ENCODE peak calls at places on chromosomes 5 and 9, in seven cellular contexts. One of them, this sample, is unnamed.

GRCh38 chr9:70340572-70340971 is 73.9 kb downstream of the KLF9 start:
- DNase-seq in stimulated activated naive CD8-positive, alpha-beta T cell treated with anti-CD3 and anti-CD28 coated beads, Interleukin-15, Interleukin-2, amounts not matched to agents 100 U/mL and 50 U/mL, for 24 hours: no peak
- DNase-seq in AG08396: peak
- DNase-seq in ACHN: peak
- DNase-seq in glomerular endothelial cell: peak
- DNase-seq in AG08395: peak
- DNase-seq in fibroblast of the aortic adventitia: peak
- DNase-seq in this sample: no peak

GRCh38 chr5:134101686-134102439 is 12.6 kb upstream of the TCF7 start:
- DNase-seq in fibroblast of the aortic adventitia: peak
- DNase-seq in AG08395: peak
- DNase-seq in AG08396: peak
- DNase-seq in stimulated activated naive CD8-positive, alpha-beta T cell treated with anti-CD3 and anti-CD28 coated beads, Interleukin-15, Interleukin-2, amounts not matched to agents 100 U/mL and 50 U/mL, for 24 hours: peak
- DNase-seq in ACHN: peak
- DNase-seq in glomerular endothelial cell: no peak
- DNase-seq in this sample: peak

GRCh38 chr9:100294341-100294740 is 58.4 kb downstream of the TEX10 start:
- DNase-seq in stimulated activated naive CD8-positive, alpha-beta T cell treated with anti-CD3 and anti-CD28 coated beads, Interleukin-15, Interleukin-2, amounts not matched to agents 100 U/mL and 50 U/mL, for 24 hours: no peak
- DNase-seq in ACHN: no peak
- DNase-seq in AG08395: peak
- DNase-seq in fibroblast of the aortic adventitia: peak
- DNase-seq in AG08396: no peak
- DNase-seq in glomerular endothelial cell: no peak
- DNase-seq in this sample: no peak

GRCh38 chr9:79663878-79664277 is 92.1 kb downstream of the TLE4 start:
- DNase-seq in ACHN: no peak
- DNase-seq in fibroblast of the aortic adventitia: no peak
- DNase-seq in glomerular endothelial cell: no peak
- DNase-seq in AG08395: peak
- DNase-seq in stimulated activated naive CD8-positive, alpha-beta T cell treated with anti-CD3 and anti-CD28 coated beads, Interleukin-15, Interleukin-2, amounts not matched to agents 100 U/mL and 50 U/mL, for 24 hours: no peak
- DNase-seq in AG08396: no peak
- DNase-seq in this sample: no peak

GRCh38 chr9:104927216-104927911 is 591 bp downstream of the ABCA1 start:
- DNase-seq in glomerular endothelial cell: no peak
- DNase-seq in AG08395: peak
- DNase-seq in AG08396: peak
- DNase-seq in ACHN: peak
- DNase-seq in fibroblast of the aortic adventitia: peak
- DNase-seq in stimulated activated naive CD8-positive, alpha-beta T cell treated with anti-CD3 and anti-CD28 coated beads, Interleukin-15, Interleukin-2, amounts not matched to agents 100 U/mL and 50 U/mL, for 24 hours: peak
- DNase-seq in this sample: peak

GRCh38 chr5:108380531-108381021 is 1.3 kb downstream of the FBXL17 start:
- DNase-seq in glomerular endothelial cell: no peak
- DNase-seq in AG08395: peak
- DNase-seq in AG08396: peak
- DNase-seq in ACHN: peak
- DNase-seq in stimulated activated naive CD8-positive, alpha-beta T cell treated with anti-CD3 and anti-CD28 coated beads, Interleukin-15, Interleukin-2, amounts not matched to agents 100 U/mL and 50 U/mL, for 24 hours: peak
- DNase-seq in fibroblast of the aortic adventitia: peak
- DNase-seq in this sample: peak

GRCh38 chr9:14198049-14198448 is 115.9 kb downstream of the NFIB start:
- DNase-seq in AG08396: no peak
- DNase-seq in stimulated activated naive CD8-positive, alpha-beta T cell treated with anti-CD3 and anti-CD28 coated beads, Interleukin-15, Interleukin-2, amounts not matched to agents 100 U/mL and 50 U/mL, for 24 hours: no peak
- DNase-seq in AG08395: no peak
- DNase-seq in fibroblast of the aortic adventitia: peak
- DNase-seq in ACHN: no peak
- DNase-seq in glomerular endothelial cell: no peak
- DNase-seq in this sample: no peak

GRCh38 chr5:138783976-138784375 is 30.8 kb downstream of the CTNNA1 start:
- DNase-seq in stimulated activated naive CD8-positive, alpha-beta T cell treated with anti-CD3 and anti-CD28 coated beads, Interleukin-15, Interleukin-2, amounts not matched to agents 100 U/mL and 50 U/mL, for 24 hours: no peak
- DNase-seq in ACHN: no peak
- DNase-seq in AG08396: no peak
- DNase-seq in glomerular endothelial cell: no peak
- DNase-seq in AG08395: no peak
- DNase-seq in fibroblast of the aortic adventitia: no peak
- DNase-seq in this sample: no peak

GRCh38 chr5:173562451-173562850 is 54.0 kb downstream of the BOD1 start:
- DNase-seq in stimulated activated naive CD8-positive, alpha-beta T cell treated with anti-CD3 and anti-CD28 coated beads, Interleukin-15, Interleukin-2, amounts not matched to agents 100 U/mL and 50 U/mL, for 24 hours: no peak
- DNase-seq in ACHN: no peak
- DNase-seq in glomerular endothelial cell: no peak
- DNase-seq in AG08396: no peak
- DNase-seq in fibroblast of the aortic adventitia: no peak
- DNase-seq in AG08395: no peak
- DNase-seq in this sample: no peak

GRCh38 chr5:136014049-136014516 is 14.7 kb upstream of the TGFBI start:
- DNase-seq in fibroblast of the aortic adventitia: peak
- DNase-seq in stimulated activated naive CD8-positive, alpha-beta T cell treated with anti-CD3 and anti-CD28 coated beads, Interleukin-15, Interleukin-2, amounts not matched to agents 100 U/mL and 50 U/mL, for 24 hours: no peak
- DNase-seq in ACHN: no peak
- DNase-seq in AG08396: no peak
- DNase-seq in AG08395: no peak
- DNase-seq in glomerular endothelial cell: no peak
- DNase-seq in this sample: no peak

GRCh38 chr9:2158111-2158610 is 143.0 kb downstream of the SMARCA2 start:
- DNase-seq in ACHN: peak
- DNase-seq in fibroblast of the aortic adventitia: peak
- DNase-seq in glomerular endothelial cell: peak
- DNase-seq in AG08395: peak
- DNase-seq in AG08396: peak
- DNase-seq in stimulated activated naive CD8-positive, alpha-beta T cell treated with anti-CD3 and anti-CD28 coated beads, Interleukin-15, Interleukin-2, amounts not matched to agents 100 U/mL and 50 U/mL, for 24 hours: peak
- DNase-seq in this sample: peak

GRCh38 chr5:68534131-68534940 is 318.8 kb downstream of the PIK3R1 start:
- DNase-seq in AG08395: peak
- DNase-seq in ACHN: no peak
- DNase-seq in stimulated activated naive CD8-positive, alpha-beta T cell treated with anti-CD3 and anti-CD28 coated beads, Interleukin-15, Interleukin-2, amounts not matched to agents 100 U/mL and 50 U/mL, for 24 hours: no peak
- DNase-seq in glomerular endothelial cell: no peak
- DNase-seq in AG08396: no peak
- DNase-seq in fibroblast of the aortic adventitia: peak
- DNase-seq in this sample: no peak

GRCh38 chr9:93200989-93201339 is 17.0 kb downstream of the WNK2 start:
- DNase-seq in glomerular endothelial cell: no peak
- DNase-seq in AG08395: no peak
- DNase-seq in fibroblast of the aortic adventitia: no peak
- DNase-seq in stimulated activated naive CD8-positive, alpha-beta T cell treated with anti-CD3 and anti-CD28 coated beads, Interleukin-15, Interleukin-2, amounts not matched to agents 100 U/mL and 50 U/mL, for 24 hours: no peak
- DNase-seq in ACHN: no peak
- DNase-seq in AG08396: no peak
- DNase-seq in this sample: no peak

GRCh38 chr5:75553358-75553757 is 41.7 kb downstream of the POLK start:
- DNase-seq in stimulated activated naive CD8-positive, alpha-beta T cell treated with anti-CD3 and anti-CD28 coated beads, Interleukin-15, Interleukin-2, amounts not matched to agents 100 U/mL and 50 U/mL, for 24 hours: no peak
- DNase-seq in AG08395: no peak
- DNase-seq in AG08396: no peak
- DNase-seq in ACHN: no peak
- DNase-seq in glomerular endothelial cell: no peak
- DNase-seq in fibroblast of the aortic adventitia: no peak
- DNase-seq in this sample: no peak

GRCh38 chr9:80191108-80191507 is 619.3 kb downstream of the TLE4 start:
- DNase-seq in glomerular endothelial cell: no peak
- DNase-seq in AG08395: peak
- DNase-seq in stimulated activated naive CD8-positive, alpha-beta T cell treated with anti-CD3 and anti-CD28 coated beads, Interleukin-15, Interleukin-2, amounts not matched to agents 100 U/mL and 50 U/mL, for 24 hours: no peak
- DNase-seq in AG08396: peak
- DNase-seq in ACHN: no peak
- DNase-seq in fibroblast of the aortic adventitia: peak
- DNase-seq in this sample: no peak

GRCh38 chr5:141877478-141878185 is 578 bp downstream of the PCDH1 start:
- DNase-seq in fibroblast of the aortic adventitia: no peak
- DNase-seq in AG08396: no peak
- DNase-seq in stimulated activated naive CD8-positive, alpha-beta T cell treated with anti-CD3 and anti-CD28 coated beads, Interleukin-15, Interleukin-2, amounts not matched to agents 100 U/mL and 50 U/mL, for 24 hours: peak
- DNase-seq in glomerular endothelial cell: no peak
- DNase-seq in ACHN: no peak
- DNase-seq in AG08395: no peak
- DNase-seq in this sample: peak

GRCh38 chr9:136010176-136010575 is 49.0 kb upstream of the UBAC1 start:
- DNase-seq in AG08396: no peak
- DNase-seq in glomerular endothelial cell: no peak
- DNase-seq in fibroblast of the aortic adventitia: no peak
- DNase-seq in ACHN: no peak
- DNase-seq in AG08395: no peak
- DNase-seq in stimulated activated naive CD8-positive, alpha-beta T cell treated with anti-CD3 and anti-CD28 coated beads, Interleukin-15, Interleukin-2, amounts not matched to agents 100 U/mL and 50 U/mL, for 24 hours: no peak
- DNase-seq in this sample: no peak

GRCh38 chr9:105881654-105882349 is 187.5 kb downstream of the TMEM38B start:
- DNase-seq in AG08396: peak
- DNase-seq in stimulated activated naive CD8-positive, alpha-beta T cell treated with anti-CD3 and anti-CD28 coated beads, Interleukin-15, Interleukin-2, amounts not matched to agents 100 U/mL and 50 U/mL, for 24 hours: peak
- DNase-seq in AG08395: peak
- DNase-seq in fibroblast of the aortic adventitia: peak
- DNase-seq in ACHN: peak
- DNase-seq in glomerular endothelial cell: peak
- DNase-seq in this sample: peak

GRCh38 chr5:91025956-91026355 is 357.2 kb downstream of the ARRDC3 start:
- DNase-seq in AG08395: no peak
- DNase-seq in stimulated activated naive CD8-positive, alpha-beta T cell treated with anti-CD3 and anti-CD28 coated beads, Interleukin-15, Interleukin-2, amounts not matched to agents 100 U/mL and 50 U/mL, for 24 hours: no peak
- DNase-seq in AG08396: no peak
- DNase-seq in glomerular endothelial cell: no peak
- DNase-seq in fibroblast of the aortic adventitia: no peak
- DNase-seq in ACHN: no peak
- DNase-seq in this sample: no peak

GRCh38 chr5:94908889-94909480 is 290.5 kb downstream of the SLF1 start:
- DNase-seq in stimulated activated naive CD8-positive, alpha-beta T cell treated with anti-CD3 and anti-CD28 coated beads, Interleukin-15, Interleukin-2, amounts not matched to agents 100 U/mL and 50 U/mL, for 24 hours: peak
- DNase-seq in AG08395: peak
- DNase-seq in AG08396: peak
- DNase-seq in ACHN: peak
- DNase-seq in glomerular endothelial cell: peak
- DNase-seq in fibroblast of the aortic adventitia: peak
- DNase-seq in this sample: peak

GRCh38 chr5:84378420-84378819 is 6.3 kb downstream of the EDIL3 start:
- DNase-seq in stimulated activated naive CD8-positive, alpha-beta T cell treated with anti-CD3 and anti-CD28 coated beads, Interleukin-15, Interleukin-2, amounts not matched to agents 100 U/mL and 50 U/mL, for 24 hours: no peak
- DNase-seq in glomerular endothelial cell: no peak
- DNase-seq in AG08395: no peak
- DNase-seq in AG08396: peak
- DNase-seq in ACHN: peak
- DNase-seq in fibroblast of the aortic adventitia: peak
- DNase-seq in this sample: no peak

GRCh38 chr5:88883059-88883565 is at the start of gene MEF2C:
- DNase-seq in ACHN: peak
- DNase-seq in fibroblast of the aortic adventitia: peak
- DNase-seq in AG08395: peak
- DNase-seq in stimulated activated naive CD8-positive, alpha-beta T cell treated with anti-CD3 and anti-CD28 coated beads, Interleukin-15, Interleukin-2, amounts not matched to agents 100 U/mL and 50 U/mL, for 24 hours: peak
- DNase-seq in glomerular endothelial cell: peak
- DNase-seq in AG08396: peak
- DNase-seq in this sample: peak

GRCh38 chr5:170238456-170238855 is 5.7 kb downstream of the C5orf58 start:
- DNase-seq in stimulated activated naive CD8-positive, alpha-beta T cell treated with anti-CD3 and anti-CD28 coated beads, Interleukin-15, Interleukin-2, amounts not matched to agents 100 U/mL and 50 U/mL, for 24 hours: no peak
- DNase-seq in AG08395: no peak
- DNase-seq in fibroblast of the aortic adventitia: no peak
- DNase-seq in AG08396: no peak
- DNase-seq in ACHN: no peak
- DNase-seq in glomerular endothelial cell: no peak
- DNase-seq in this sample: no peak

GRCh38 chr5:74762599-74762998 is 4.3 kb downstream of the GFM2 start:
- DNase-seq in stimulated activated naive CD8-positive, alpha-beta T cell treated with anti-CD3 and anti-CD28 coated beads, Interleukin-15, Interleukin-2, amounts not matched to agents 100 U/mL and 50 U/mL, for 24 hours: no peak
- DNase-seq in fibroblast of the aortic adventitia: peak
- DNase-seq in ACHN: peak
- DNase-seq in AG08396: peak
- DNase-seq in glomerular endothelial cell: peak
- DNase-seq in AG08395: peak
- DNase-seq in this sample: no peak

GRCh38 chr5:122192883-122193496 is 63.6 kb downstream of the ZNF474 start:
- DNase-seq in AG08395: peak
- DNase-seq in glomerular endothelial cell: no peak
- DNase-seq in ACHN: peak
- DNase-seq in AG08396: peak
- DNase-seq in stimulated activated naive CD8-positive, alpha-beta T cell treated with anti-CD3 and anti-CD28 coated beads, Interleukin-15, Interleukin-2, amounts not matched to agents 100 U/mL and 50 U/mL, for 24 hours: no peak
- DNase-seq in fibroblast of the aortic adventitia: peak
- DNase-seq in this sample: no peak

GRCh38 chr9:76451234-76451633 is 7.7 kb upstream of the GCNT1 start:
- DNase-seq in fibroblast of the aortic adventitia: peak
- DNase-seq in glomerular endothelial cell: no peak
- DNase-seq in AG08395: peak
- DNase-seq in ACHN: peak
- DNase-seq in stimulated activated naive CD8-positive, alpha-beta T cell treated with anti-CD3 and anti-CD28 coated beads, Interleukin-15, Interleukin-2, amounts not matched to agents 100 U/mL and 50 U/mL, for 24 hours: no peak
- DNase-seq in AG08396: peak
- DNase-seq in this sample: no peak

GRCh38 chr9:116027511-116027910 is 126.1 kb upstream of the PAPPA start:
- DNase-seq in AG08395: peak
- DNase-seq in glomerular endothelial cell: no peak
- DNase-seq in fibroblast of the aortic adventitia: peak
- DNase-seq in AG08396: peak
- DNase-seq in stimulated activated naive CD8-positive, alpha-beta T cell treated with anti-CD3 and anti-CD28 coated beads, Interleukin-15, Interleukin-2, amounts not matched to agents 100 U/mL and 50 U/mL, for 24 hours: no peak
- DNase-seq in ACHN: peak
- DNase-seq in this sample: no peak

GRCh38 chr9:127092041-127092608 is 30.3 kb downstream of the ANGPTL2 start:
- DNase-seq in ACHN: no peak
- DNase-seq in AG08395: no peak
- DNase-seq in stimulated activated naive CD8-positive, alpha-beta T cell treated with anti-CD3 and anti-CD28 coated beads, Interleukin-15, Interleukin-2, amounts not matched to agents 100 U/mL and 50 U/mL, for 24 hours: no peak
- DNase-seq in glomerular endothelial cell: no peak
- DNase-seq in fibroblast of the aortic adventitia: no peak
- DNase-seq in AG08396: no peak
- DNase-seq in this sample: no peak

GRCh38 chr9:38171926-38172325 is 102.9 kb upstream of the SHB start:
- DNase-seq in AG08396: no peak
- DNase-seq in glomerular endothelial cell: no peak
- DNase-seq in ACHN: no peak
- DNase-seq in stimulated activated naive CD8-positive, alpha-beta T cell treated with anti-CD3 and anti-CD28 coated beads, Interleukin-15, Interleukin-2, amounts not matched to agents 100 U/mL and 50 U/mL, for 24 hours: no peak
- DNase-seq in fibroblast of the aortic adventitia: no peak
- DNase-seq in AG08395: no peak
- DNase-seq in this sample: no peak

GRCh38 chr5:134175874-134176522 is 752 bp downstream of the SKP1 start:
- DNase-seq in ACHN: peak
- DNase-seq in AG08396: peak
- DNase-seq in AG08395: peak
- DNase-seq in glomerular endothelial cell: no peak
- DNase-seq in fibroblast of the aortic adventitia: peak
- DNase-seq in stimulated activated naive CD8-positive, alpha-beta T cell treated with anti-CD3 and anti-CD28 coated beads, Interleukin-15, Interleukin-2, amounts not matched to agents 100 U/mL and 50 U/mL, for 24 hours: no peak
- DNase-seq in this sample: no peak

GRCh38 chr9:87108639-87109038 is 161.3 kb upstream of the GAS1 start:
- DNase-seq in AG08396: no peak
- DNase-seq in glomerular endothelial cell: no peak
- DNase-seq in ACHN: no peak
- DNase-seq in AG08395: no peak
- DNase-seq in fibroblast of the aortic adventitia: no peak
- DNase-seq in stimulated activated naive CD8-positive, alpha-beta T cell treated with anti-CD3 and anti-CD28 coated beads, Interleukin-15, Interleukin-2, amounts not matched to agents 100 U/mL and 50 U/mL, for 24 hours: no peak
- DNase-seq in this sample: no peak

GRCh38 chr5:132915681-132916080 is 42.2 kb downstream of the LEAP2 start:
- DNase-seq in AG08395: no peak
- DNase-seq in fibroblast of the aortic adventitia: no peak
- DNase-seq in AG08396: no peak
- DNase-seq in stimulated activated naive CD8-positive, alpha-beta T cell treated with anti-CD3 and anti-CD28 coated beads, Interleukin-15, Interleukin-2, amounts not matched to agents 100 U/mL and 50 U/mL, for 24 hours: no peak
- DNase-seq in ACHN: no peak
- DNase-seq in glomerular endothelial cell: no peak
- DNase-seq in this sample: no peak

GRCh38 chr9:112586600-112587155 is 100.1 kb downstream of the KIAA1958 start:
- DNase-seq in glomerular endothelial cell: no peak
- DNase-seq in ACHN: no peak
- DNase-seq in fibroblast of the aortic adventitia: no peak
- DNase-seq in stimulated activated naive CD8-positive, alpha-beta T cell treated with anti-CD3 and anti-CD28 coated beads, Interleukin-15, Interleukin-2, amounts not matched to agents 100 U/mL and 50 U/mL, for 24 hours: no peak
- DNase-seq in AG08395: peak
- DNase-seq in AG08396: no peak
- DNase-seq in this sample: no peak

This sample was measured in memory B cell.